ENCODE peak calls at places on chromosomes 2 and 18, in eight cellular contexts. L is left lung, Z is aorta, S is GM12878, G is stomach, J is pancreas, H is GM23248, N is brain microvascular endothelial cell. B is an unnamed sample.
A peak's percentile ranks its signal among the peaks of the same experiment; 100 is the strongest.

GRCh38 chr18:68489018-68489792 is 225.7 kb downstream of the TMX3 start:
- DNase-seq in N (no peak), Z (no peak), G (no peak), L (no peak), H (no peak), J (no peak), S (no peak), B (no peak)

GRCh38 chr2:135694711-135695110 is 46.9 kb upstream of the UBXN4 start:
- DNase-seq in H (peak; percentile 19), S (no peak), Z (no peak), J (no peak), N (no peak), G (no peak), L (no peak), B (no peak)

GRCh38 chr2:226953206-226953605 is 117.4 kb downstream of the RHBDD1 start:
- DNase-seq in L (no peak), H (peak; percentile 26), N (no peak), S (no peak), Z (peak; percentile 71), G (no peak), J (no peak), B (no peak)

GRCh38 chr2:30611572-30611971 is 164.5 kb downstream of the LCLAT1 start:
- DNase-seq in N (peak; percentile 37), Z (no peak), H (peak; percentile 85), L (peak; percentile 46), S (no peak), G (no peak), J (no peak), B (no peak)

GRCh38 chr2:32061973-32062861 is 1.1 kb upstream of the SPAST start:
- DNase-seq in S (no peak), H (peak; percentile 58), N (peak; percentile 35), G (peak; percentile 62), Z (peak; percentile 65), L (peak; percentile 43), J (no peak), B (peak; percentile 61)

GRCh38 chr2:222160125-222160524 is 138.7 kb downstream of the PAX3 start:
- DNase-seq in N (no peak), J (no peak), L (no peak), Z (no peak), S (no peak), G (no peak), H (no peak), B (no peak)

GRCh38 chr18:6355789-6356589 is 58.7 kb downstream of the L3MBTL4 start:
- DNase-seq in S (no peak), G (no peak), L (no peak), H (peak; percentile 60), J (no peak), Z (no peak), N (peak; percentile 42), B (no peak)

GRCh38 chr2:19649107-19649506 is 252.7 kb downstream of the TTC32 start:
- DNase-seq in S (no peak), L (no peak), G (no peak), Z (no peak), J (no peak), N (peak; percentile 33), H (peak; percentile 66), B (no peak)

GRCh38 chr2:66576381-66577330 is 141.7 kb downstream of the MEIS1 start:
- DNase-seq in H (peak; percentile 68), L (no peak), G (no peak), Z (peak; percentile 53), S (no peak), N (no peak), J (peak; percentile 75), B (peak; percentile 78)

GRCh38 chr18:66640431-66640830 is 36.5 kb upstream of the CDH19 start:
- DNase-seq in L (peak; percentile 41), Z (no peak), H (no peak), S (no peak), J (no peak), N (peak; percentile 58), G (peak; percentile 28), B (no peak)

DNA sequence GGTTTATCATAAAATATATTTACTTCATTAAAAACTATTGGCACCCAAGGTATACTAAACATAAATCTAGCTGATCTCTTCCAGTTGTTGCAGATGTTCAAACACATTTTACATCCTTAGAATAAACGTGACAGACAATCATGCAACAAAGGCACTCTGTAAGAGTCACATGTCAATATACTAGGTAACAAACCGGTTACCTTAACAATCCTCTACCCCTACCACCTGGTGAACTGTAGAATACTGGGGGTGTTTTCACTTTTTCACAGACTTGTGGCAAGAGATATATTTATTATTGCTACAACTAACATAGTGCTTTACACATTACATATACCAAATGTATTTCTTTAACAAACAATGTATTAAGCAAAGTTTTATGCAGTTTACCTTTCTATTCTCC is 15.8 kb downstream of the STK17B start:
- DNase-seq in G (no peak), H (no peak), Z (no peak), N (no peak), L (no peak), J (no peak), S (no peak), B (no peak)
- H3K36me3 ChIP-seq in G (peaks cover 9% of the 10 kb centered on the region), H (peaks cover 34% of the 10 kb centered on the region), Z (no peaks in the 10 kb centered on the region), N (peaks cover 23% of the 10 kb centered on the region), L (no peaks in the 10 kb centered on the region), J (no peaks in the 10 kb centered on the region), S (no peaks in the 10 kb centered on the region), B (no peaks in the 10 kb centered on the region)

GRCh38 chr2:48450936-48451602 is 78.9 kb upstream of the STON1 start:
- DNase-seq in G (no peak), J (no peak), L (no peak), S (no peak), H (no peak), Z (no peak), N (no peak), B (no peak)

GRCh38 chr2:48450256-48450655 is 79.7 kb upstream of the STON1 start:
- DNase-seq in J (no peak), Z (no peak), L (no peak), G (no peak), S (no peak), H (no peak), N (no peak), B (no peak)

GRCh38 chr2:48445091-48445725 is 84.7 kb upstream of the STON1 start:
- DNase-seq in N (no peak), L (no peak), J (no peak), H (no peak), G (no peak), S (no peak), Z (no peak), B (no peak)

GRCh38 chr2:48452108-48452507 is 77.8 kb upstream of the STON1 start:
- DNase-seq in N (no peak), Z (no peak), L (no peak), G (no peak), H (no peak), S (no peak), J (no peak), B (no peak)

GRCh38 chr2:48448274-48449061 is 81.5 kb upstream of the STON1 start:
- DNase-seq in J (no peak), L (no peak), Z (no peak), G (no peak), S (peak; percentile 53), N (peak; percentile 57), H (peak; percentile 86), B (no peak)
- H3K4me3 ChIP-seq in J (no peak overlapping the region), L (no peak overlapping the region), Z (no peak overlapping the region), G (no peak overlapping the region), S (peak overlapping the region; percentile 43), N (no peak overlapping the region), H (peak overlapping the region; percentile 11), B (no peak overlapping the region)

DNA sequence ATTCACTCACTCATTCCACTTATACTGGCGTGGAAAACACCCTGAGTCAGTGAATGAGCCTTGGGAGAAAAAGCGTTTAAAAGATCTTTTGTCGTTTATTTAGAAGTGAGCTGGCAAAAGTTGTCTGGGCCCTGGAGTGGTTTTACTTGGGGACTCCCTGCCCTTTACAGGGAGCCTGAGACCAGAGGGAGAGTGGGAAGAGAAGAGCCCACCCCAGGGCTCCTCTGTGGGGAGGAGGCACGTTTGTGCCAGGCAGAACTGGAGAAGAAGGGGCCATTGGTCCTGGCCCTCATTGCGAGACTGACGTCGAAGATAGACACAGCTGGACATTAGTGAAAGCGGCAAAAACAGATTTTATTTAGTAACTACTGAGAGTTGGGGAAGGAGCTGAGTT is 25.7 kb downstream of the DCDC2C start:
- DNase-seq in G (no peak), S (no peak), N (no peak), L (no peak), J (no peak), H (no peak), Z (no peak), B (no peak)
- H3K36me3 ChIP-seq in G (no peaks in the 10 kb centered on the region), S (no peaks in the 10 kb centered on the region), N (no peaks in the 10 kb centered on the region), L (no peaks in the 10 kb centered on the region), J (no peaks in the 10 kb centered on the region), H (no peaks in the 10 kb centered on the region), Z (no peaks in the 10 kb centered on the region), B (no peaks in the 10 kb centered on the region)

DNA sequence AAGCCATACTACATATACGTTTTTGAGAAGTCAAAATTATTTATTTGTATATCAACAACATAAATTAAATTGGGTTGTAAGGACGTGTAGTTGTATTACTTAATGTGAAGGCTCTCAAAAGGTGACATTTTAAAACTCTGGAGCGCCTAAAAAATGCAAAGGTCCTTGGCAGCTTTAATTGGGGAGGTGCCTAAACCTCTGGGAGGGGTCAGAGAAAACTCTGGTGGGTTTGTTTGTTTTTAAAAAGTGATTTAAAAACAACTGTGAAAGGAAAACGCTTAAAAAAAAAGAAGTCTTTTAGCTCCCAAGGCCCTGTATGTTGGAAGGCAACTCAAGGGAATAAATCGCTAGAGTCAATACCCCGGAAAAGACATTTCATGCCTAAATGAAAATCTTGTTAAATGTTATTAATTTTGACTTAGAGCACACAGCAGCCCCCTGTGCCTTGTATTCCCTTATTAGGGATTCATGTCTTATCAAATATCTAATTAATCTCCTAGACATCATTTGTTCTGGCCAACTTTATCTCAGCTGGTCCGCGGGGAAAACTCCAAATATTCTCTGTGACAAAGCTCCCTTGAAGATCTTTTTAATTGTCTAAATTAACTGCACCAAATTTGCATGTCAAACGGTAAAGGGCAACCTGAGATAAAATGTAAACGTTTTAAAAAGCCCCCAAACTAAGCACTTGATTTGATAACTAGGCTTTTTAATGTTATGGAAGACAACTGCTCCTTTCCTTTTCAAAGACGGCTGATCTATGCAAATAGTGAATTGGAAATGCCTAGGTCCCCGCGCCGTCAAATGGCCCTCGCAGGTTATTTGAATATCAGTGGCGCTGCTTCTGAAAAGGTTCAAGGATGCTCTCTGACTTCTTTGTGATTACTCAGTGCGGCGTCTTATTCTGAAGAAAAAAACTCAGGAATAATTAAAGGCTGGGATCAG is 4.1 kb downstream of the SP9 start:
- DNase-seq in G (no peak), Z (no peak), L (no peak), H (no peak), J (no peak), S (no peak), N (no peak), B (peak; percentile 67)
- H3K4me3 ChIP-seq in G (no peak overlapping the region), Z (no peak overlapping the region), L (no peak overlapping the region), H (no peak overlapping the region), J (no peak overlapping the region), S (no peak overlapping the region), N (no peak overlapping the region), B (no peak overlapping the region)

GRCh38 chr2:47404356-47404755 is 1.4 kb downstream of the MSH2 start:
- DNase-seq in S (no peak), G (peak; percentile 17), N (no peak), L (no peak), J (no peak), Z (no peak), H (no peak), B (peak; percentile 26)
- H3K36me3 ChIP-seq in S (no peaks in the 10 kb centered on the region), G (no peaks in the 10 kb centered on the region), N (no peaks in the 10 kb centered on the region), L (no peaks in the 10 kb centered on the region), J (no peaks in the 10 kb centered on the region), Z (no peaks in the 10 kb centered on the region), H (no peaks in the 10 kb centered on the region), B (peaks cover 10% of the 10 kb centered on the region)

GRCh38 chr2:176174850-176175728 is 13.4 kb upstream of the HOXD1 start:
- DNase-seq in J (peak; percentile 65), Z (no peak), N (no peak), L (no peak), G (no peak), S (no peak), H (no peak), B (peak; percentile 89)
- H3K4me3 ChIP-seq in J (no peak overlapping the region), Z (no peak overlapping the region), N (no peak overlapping the region), L (no peak overlapping the region), G (no peak overlapping the region), S (no peak overlapping the region), H (no peak overlapping the region), B (peak overlapping the region; percentile 25)